ENCODE peak calls at places on chromosome 6, in five cellular contexts. K, O, E, S and I are unnamed samples.

GRCh38 chr6:131116755-131117360 is 18.4 kb upstream of the AKAP7 start:
- DNase-seq in O (peak), K (no peak), S (no peak), E (no peak), I (peak)

GRCh38 chr6:106098383-106099234 is 12.5 kb downstream of the PRDM1 start:
- DNase-seq in E (no peak), O (no peak), K (no peak), S (peak), I (peak)

GRCh38 chr6:35055906-35056305 is 85.2 kb downstream of the TCP11 start:
- DNase-seq in K (no peak), S (no peak), O (no peak), E (no peak), I (no peak)

GRCh38 chr6:169503556-169503955 is 198.3 kb downstream of the WDR27 start:
- DNase-seq in K (no peak), E (no peak), S (no peak), O (no peak), I (peak)

GRCh38 chr6:20479075-20479871 is 55.0 kb upstream of the CDKAL1 start:
- DNase-seq in S (no peak), E (no peak), O (no peak), K (no peak), I (no peak)

GRCh38 chr6:108002365-108003221 is 44.6 kb upstream of the SEC63 start:
- DNase-seq in S (no peak), E (peak), O (no peak), K (no peak), I (no peak)

GRCh38 chr6:128827675-128828464 is 55.1 kb upstream of the LAMA2 start:
- DNase-seq in O (no peak), E (no peak), S (no peak), K (no peak), I (no peak)

GRCh38 chr6:35489066-35489465 is 7.8 kb downstream of the TEAD3 start:
- DNase-seq in E (no peak), S (no peak), O (no peak), K (no peak), I (no peak)

GRCh38 chr6:155147958-155148663 is 115.7 kb upstream of the CLDN20 start:
- DNase-seq in E (no peak), O (no peak), K (no peak), S (no peak), I (no peak)

GRCh38 chr6:32772656-32773055 is 9.3 kb upstream of the HLA-DQB2 start:
- DNase-seq in S (no peak), O (no peak), K (no peak), E (no peak), I (no peak)

GRCh38 chr6:122778961-122779671 is 400 bp upstream of the FABP7 start:
- DNase-seq in S (no peak), E (no peak), O (peak), K (no peak), I (no peak)

GRCh38 chr6:158377866-158378265 is 65.6 kb downstream of the TULP4 start:
- DNase-seq in O (no peak), S (no peak), K (no peak), E (peak), I (peak)

GRCh38 chr6:158648682-158649131 is 1.1 kb upstream of the SYTL3 start:
- DNase-seq in O (peak), S (no peak), K (no peak), E (no peak), I (peak)

GRCh38 chr6:79813854-79814477 is 133.4 kb downstream of the ELOVL4 start:
- DNase-seq in K (no peak), S (peak), E (peak), O (peak), I (peak)

GRCh38 chr6:35089935-35090505 is 51.1 kb downstream of the TCP11 start:
- DNase-seq in O (no peak), K (no peak), S (no peak), E (peak), I (peak)

GRCh38 chr6:120103616-120104015 is 754.1 kb upstream of the MAN1A1 start:
- DNase-seq in E (no peak), O (no peak), K (no peak), S (no peak), I (no peak)

GRCh38 chr6:24403501-24403824 is 727 bp downstream of the MRS2 start:
- DNase-seq in K (no peak), O (no peak), S (no peak), E (no peak), I (no peak)

GRCh38 chr6:24796616-24797290 is 2.0 kb downstream of the ARMH2 start:
- DNase-seq in K (no peak), S (no peak), O (no peak), E (no peak), I (no peak)

GRCh38 chr6:132198040-132198439 is 203.2 kb downstream of the MOXD1 start:
- DNase-seq in E (no peak), S (no peak), K (no peak), O (no peak), I (no peak)

GRCh38 chr6:48474136-48474535 is 363.1 kb upstream of the PTCHD4 start:
- DNase-seq in E (no peak), S (no peak), O (no peak), K (no peak), I (no peak)

GRCh38 chr6:91534614-91535013 is 947.7 kb upstream of the MAP3K7 start:
- DNase-seq in O (no peak), K (no peak), E (no peak), S (no peak), I (no peak)

GRCh38 chr6:158072083-158072721 is 90.5 kb downstream of the SYNJ2 start:
- DNase-seq in O (peak), K (peak), S (peak), E (no peak), I (peak)

GRCh38 chr6:134870677-134871498 is 79.0 kb downstream of the ALDH8A1 start:
- DNase-seq in O (no peak), K (no peak), E (no peak), S (no peak), I (peak)

GRCh38 chr6:149923327-149923986 is 536 bp upstream of the RAET1G start:
- DNase-seq in E (no peak), O (no peak), S (no peak), K (no peak), I (no peak)

GRCh38 chr6:38782616-38783015 is 67.5 kb downstream of the DNAH8 start:
- DNase-seq in S (no peak), E (no peak), O (no peak), K (no peak), I (no peak)

GRCh38 chr6:121732641-121733040 is 297.2 kb downstream of the GJA1 start:
- DNase-seq in K (no peak), O (no peak), S (no peak), E (no peak), I (no peak)

GRCh38 chr6:5053864-5054426 is 31.2 kb upstream of the PPP1R3G start:
- DNase-seq in E (no peak), S (no peak), O (no peak), K (no peak), I (peak)

GRCh38 chr6:45415778-45416518 is 38.2 kb upstream of the SUPT3H start:
- DNase-seq in E (no peak), K (no peak), S (no peak), O (no peak), I (no peak)

GRCh38 chr6:45416700-45417099 is 39.0 kb upstream of the SUPT3H start:
- DNase-seq in E (no peak), O (no peak), K (no peak), S (no peak), I (peak)

GRCh38 chr6:45411959-45412358 is 34.2 kb upstream of the SUPT3H start:
- DNase-seq in O (no peak), K (no peak), S (no peak), E (no peak), I (no peak)

GRCh38 chr6:45417461-45417860 is 39.7 kb upstream of the SUPT3H start:
- DNase-seq in E (no peak), O (no peak), S (no peak), K (no peak), I (no peak)

DNA sequence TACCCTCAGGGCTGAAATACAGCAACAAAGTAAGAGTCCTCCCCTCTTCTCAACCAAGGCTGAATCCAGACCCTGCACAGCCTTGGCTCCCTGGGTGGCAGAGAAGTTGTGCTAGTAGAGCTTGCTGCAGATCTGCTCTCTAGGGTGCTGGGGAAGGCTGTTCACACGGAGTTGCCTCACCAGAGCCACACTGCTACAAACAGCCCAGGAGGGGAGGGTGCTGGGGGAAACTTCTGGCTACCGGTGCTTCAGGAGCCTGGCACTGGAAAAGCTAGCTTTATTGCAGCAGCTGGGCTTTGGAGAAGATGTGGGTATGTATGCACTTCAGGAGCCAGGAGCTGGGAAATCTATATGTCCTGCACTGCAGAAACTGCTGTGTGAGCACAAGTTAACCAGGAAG is 37.6 kb upstream of the SUPT3H start:
- DNase-seq in S (no peak), O (no peak), E (no peak), K (no peak), I (no peak)
- H3K4me3 ChIP-seq in S (no peak), O (no peak), E (no peak), K (no peak), I (no peak)

GRCh38 chr6:137725949-137726348 is 141.1 kb upstream of the TNFAIP3 start:
- DNase-seq in E (no peak), O (no peak), K (no peak), S (no peak), I (no peak)
- TF ChIP-seq CTCF in E (no peak), O (no peak), K (no peak), S (no peak), I (no peak)

DNA sequence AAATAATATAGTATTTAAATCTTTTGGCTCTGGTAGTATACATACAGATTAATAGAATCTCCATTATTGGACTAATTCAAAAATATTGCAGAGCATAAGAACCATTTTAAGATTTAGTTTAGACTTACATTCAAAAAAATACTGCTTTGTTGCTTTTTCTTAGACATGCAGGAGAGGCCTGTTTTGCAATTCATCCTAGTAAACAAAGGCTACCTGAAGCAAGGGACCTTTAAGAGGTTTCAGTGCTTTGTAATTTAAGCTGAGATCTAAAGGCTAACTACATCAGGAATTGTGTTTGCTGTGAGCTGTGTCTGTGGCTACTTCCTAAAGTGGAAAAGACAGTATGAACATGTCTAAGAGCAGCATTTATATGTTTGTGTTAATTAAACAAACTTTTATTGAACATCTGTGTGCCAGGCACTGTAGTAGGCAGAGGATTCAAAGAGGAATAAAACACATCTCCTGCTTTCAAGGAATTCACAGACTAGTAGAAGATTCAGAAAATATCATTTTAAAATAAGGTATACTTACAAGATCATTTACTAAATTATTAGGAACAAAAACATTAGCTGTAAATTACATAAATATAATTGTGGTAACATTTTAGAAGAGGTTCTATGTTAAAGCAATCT is 29.1 kb upstream of the CALHM6 start:
- DNase-seq in S (no peak), K (no peak), O (no peak), E (no peak), I (no peak)
- H3K4me3 ChIP-seq in S (no peak), K (no peak), O (no peak), E (no peak), I (no peak)

GRCh38 chr6:52089758-52090348 is 2.4 kb upstream of the PKHD1 start:
- DNase-seq in E (peak), K (no peak), S (no peak), O (no peak), I (no peak)

GRCh38 chr6:52087498-52087999 is at the start of gene PKHD1:
- DNase-seq in E (no peak), O (peak), K (no peak), S (no peak), I (peak)
- TF ChIP-seq CTCF in E (no peak), O (no peak), K (peak), S (no peak), I (peak)